ENCODE peak calls at places on chromosomes 7 and 10, in five cellular contexts. One of them, this sample, is unnamed. For H3K9me3, the result is how much of the 10 kb centered on the place peaks cover.

GRCh38 chr7:106448346-106448991 is 163.7 kb upstream of the NAMPT start:
- DNase-seq in hepatocyte: no peak
- DNase-seq in K562: peak
- DNase-seq in body of pancreas: no peak
- DNase-seq in colonic mucosa: no peak
- DNase-seq in this sample: no peak

GRCh38 chr7:28627869-28628268 is 215.6 kb downstream of the CREB5 start:
- DNase-seq in body of pancreas: no peak
- DNase-seq in K562: no peak
- DNase-seq in colonic mucosa: no peak
- DNase-seq in hepatocyte: no peak
- DNase-seq in this sample: no peak

GRCh38 chr7:140923358-140924006 is 1.2 kb downstream of the BRAF start:
- DNase-seq in body of pancreas: peak
- DNase-seq in hepatocyte: peak
- DNase-seq in colonic mucosa: peak
- DNase-seq in K562: peak
- DNase-seq in this sample: no peak

GRCh38 chr10:18984531-18984930 is 64.1 kb upstream of the MALRD1 start:
- DNase-seq in K562: no peak
- DNase-seq in body of pancreas: no peak
- DNase-seq in colonic mucosa: no peak
- DNase-seq in hepatocyte: peak
- DNase-seq in this sample: no peak

GRCh38 chr7:50834679-50835078 is 52.0 kb upstream of the GRB10 start:
- DNase-seq in colonic mucosa: no peak
- DNase-seq in hepatocyte: no peak
- DNase-seq in K562: no peak
- DNase-seq in body of pancreas: no peak
- DNase-seq in this sample: no peak

GRCh38 chr10:31595992-31596391 is 277.0 kb downstream of the ZEB1 start:
- DNase-seq in colonic mucosa: no peak
- DNase-seq in K562: no peak
- DNase-seq in hepatocyte: no peak
- DNase-seq in body of pancreas: no peak
- DNase-seq in this sample: no peak

GRCh38 chr7:55127622-55128081 is 108.8 kb downstream of the EGFR start:
- DNase-seq in hepatocyte: no peak
- DNase-seq in body of pancreas: no peak
- DNase-seq in K562: no peak
- DNase-seq in colonic mucosa: peak
- DNase-seq in this sample: no peak

GRCh38 chr10:124418726-124419501 is at the start of gene OAT:
- DNase-seq in body of pancreas: peak
- DNase-seq in colonic mucosa: peak
- DNase-seq in hepatocyte: peak
- DNase-seq in K562: peak
- DNase-seq in this sample: peak

GRCh38 chr7:8443871-8444756 is 10.7 kb downstream of the NXPH1 start:
- DNase-seq in body of pancreas: no peak
- DNase-seq in hepatocyte: peak
- DNase-seq in K562: no peak
- DNase-seq in colonic mucosa: no peak
- DNase-seq in this sample: no peak

GRCh38 chr7:96118449-96119001 is 203.4 kb downstream of the SLC25A13 start:
- DNase-seq in colonic mucosa: no peak
- DNase-seq in body of pancreas: no peak
- DNase-seq in K562: peak
- DNase-seq in hepatocyte: peak
- DNase-seq in this sample: no peak

GRCh38 chr7:155337946-155338631 is 40.4 kb downstream of the INSIG1 start:
- DNase-seq in K562: no peak
- DNase-seq in hepatocyte: no peak
- DNase-seq in body of pancreas: peak
- DNase-seq in colonic mucosa: no peak
- DNase-seq in this sample: no peak

GRCh38 chr10:77328272-77328816 is 309.3 kb downstream of the KCNMA1 start:
- DNase-seq in body of pancreas: peak
- DNase-seq in hepatocyte: peak
- DNase-seq in K562: peak
- DNase-seq in colonic mucosa: peak
- DNase-seq in this sample: peak

GRCh38 chr7:92904292-92905131 is 68.1 kb upstream of the CDK6 start:
- DNase-seq in body of pancreas: no peak
- DNase-seq in K562: peak
- DNase-seq in colonic mucosa: no peak
- DNase-seq in hepatocyte: peak
- DNase-seq in this sample: peak

DNA sequence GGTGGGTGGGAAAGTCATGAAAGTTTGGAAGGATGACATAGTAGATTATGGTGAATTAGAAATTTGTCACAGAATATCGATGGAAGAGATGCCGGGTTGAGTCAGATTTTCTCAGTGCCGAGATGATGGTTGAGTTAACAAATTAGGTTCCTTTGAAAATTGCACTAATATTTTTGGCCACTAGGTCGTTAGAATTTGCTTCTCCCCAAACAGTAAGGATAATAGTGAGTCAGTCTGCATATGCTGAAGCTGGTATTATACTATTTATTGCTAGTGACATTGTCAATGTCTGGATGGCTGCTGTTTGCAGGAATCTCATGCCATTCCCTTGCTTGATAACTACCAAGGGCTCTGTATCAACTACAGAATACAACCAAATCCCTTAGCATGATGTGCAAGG is 37.7 kb upstream of the MINDY3 start:
- DNase-seq in hepatocyte: no peak
- DNase-seq in body of pancreas: no peak
- DNase-seq in K562: no peak
- DNase-seq in colonic mucosa: no peak
- DNase-seq in this sample: no peak
- TF ChIP-seq CTCF in hepatocyte: peak
- TF ChIP-seq CTCF in body of pancreas: no peak
- TF ChIP-seq CTCF in K562: peak
- TF ChIP-seq CTCF in colonic mucosa: no peak
- TF ChIP-seq CTCF in this sample: peak

DNA sequence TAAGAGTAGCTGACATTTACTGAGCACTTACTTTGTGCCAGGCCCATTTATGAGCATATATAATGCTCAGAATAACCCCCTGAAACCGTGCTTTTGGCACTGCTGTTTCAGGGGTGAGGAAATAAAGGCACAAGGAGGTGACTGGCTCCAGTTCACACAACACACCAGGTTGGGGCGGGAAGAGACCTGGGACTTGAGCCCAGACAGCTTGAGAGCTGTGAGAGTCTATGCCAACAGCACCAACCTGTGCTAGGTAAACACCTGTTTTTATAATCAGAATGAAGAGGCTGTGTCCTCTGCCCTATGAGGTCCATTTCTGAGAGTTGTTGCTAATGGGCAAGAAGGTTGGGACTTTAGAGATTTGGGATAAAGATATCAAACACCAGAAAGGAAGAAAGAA is 8.8 kb upstream of the AZGP1 start:
- DNase-seq in colonic mucosa: no peak
- DNase-seq in K562: no peak
- DNase-seq in hepatocyte: no peak
- DNase-seq in body of pancreas: no peak
- DNase-seq in this sample: no peak
- H3K9me3 ChIP-seq in colonic mucosa: under half
- H3K9me3 ChIP-seq in K562: under half
- H3K9me3 ChIP-seq in hepatocyte: under half
- H3K9me3 ChIP-seq in body of pancreas: under half
- H3K9me3 ChIP-seq in this sample: under half

DNA sequence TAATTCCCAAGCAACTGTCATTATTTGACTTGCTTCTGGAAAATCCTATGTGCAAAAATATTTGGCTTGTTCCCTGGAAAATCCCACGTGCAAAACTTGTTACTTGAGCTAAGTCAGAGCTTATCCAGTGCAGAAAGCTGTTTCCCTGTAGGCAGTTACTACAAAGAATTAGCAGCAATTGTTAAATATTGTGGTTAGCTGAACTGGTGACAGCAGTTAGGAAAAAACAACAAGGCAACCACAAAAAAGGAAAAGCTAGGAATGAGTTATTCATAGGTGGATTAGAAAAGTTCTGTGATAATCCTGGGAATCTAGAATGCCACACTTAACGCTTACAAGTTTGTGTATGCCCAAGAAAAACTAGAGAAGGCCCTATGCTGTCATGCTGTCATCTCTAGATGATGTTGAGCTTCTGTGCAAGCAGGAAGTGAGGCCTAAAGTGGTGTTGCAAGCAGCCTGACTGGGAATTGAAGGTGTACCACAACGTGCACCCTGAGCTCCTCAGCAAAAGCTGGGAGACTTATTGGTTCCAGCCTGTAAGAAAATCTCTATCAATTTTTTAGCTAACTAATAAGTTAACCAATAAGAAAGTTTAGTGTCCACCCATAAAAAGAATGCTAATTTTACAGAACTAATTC is 738.6 kb upstream of the LRRTM3 start:
- DNase-seq in body of pancreas: no peak
- DNase-seq in hepatocyte: no peak
- DNase-seq in K562: no peak
- DNase-seq in colonic mucosa: no peak
- DNase-seq in this sample: no peak
- TF ChIP-seq CTCF in body of pancreas: no peak
- TF ChIP-seq CTCF in hepatocyte: no peak
- TF ChIP-seq CTCF in K562: no peak
- TF ChIP-seq CTCF in colonic mucosa: no peak
- TF ChIP-seq CTCF in this sample: no peak

GRCh38 chr7:45683556-45684148 is 109.5 kb downstream of the ADCY1 start:
- DNase-seq in colonic mucosa: no peak
- DNase-seq in hepatocyte: no peak
- DNase-seq in body of pancreas: no peak
- DNase-seq in K562: no peak
- DNase-seq in this sample: no peak
- H3K9me3 ChIP-seq in colonic mucosa: under half
- H3K9me3 ChIP-seq in hepatocyte: under half
- H3K9me3 ChIP-seq in body of pancreas: under half
- H3K9me3 ChIP-seq in K562: under half
- H3K9me3 ChIP-seq in this sample: under half

GRCh38 chr7:34160261-34160752 is 255.0 kb downstream of the BMPER start:
- DNase-seq in hepatocyte: no peak
- DNase-seq in K562: no peak
- DNase-seq in body of pancreas: no peak
- DNase-seq in colonic mucosa: no peak
- DNase-seq in this sample: no peak

GRCh38 chr7:34157137-34157536 is 251.8 kb downstream of the BMPER start:
- DNase-seq in K562: no peak
- DNase-seq in body of pancreas: no peak
- DNase-seq in hepatocyte: no peak
- DNase-seq in colonic mucosa: no peak
- DNase-seq in this sample: no peak

GRCh38 chr7:34158311-34158710 is 253.0 kb downstream of the BMPER start:
- DNase-seq in hepatocyte: no peak
- DNase-seq in colonic mucosa: no peak
- DNase-seq in K562: no peak
- DNase-seq in body of pancreas: peak
- DNase-seq in this sample: no peak

GRCh38 chr7:34156336-34156735 is 251.0 kb downstream of the BMPER start:
- DNase-seq in K562: no peak
- DNase-seq in body of pancreas: no peak
- DNase-seq in hepatocyte: no peak
- DNase-seq in colonic mucosa: no peak
- DNase-seq in this sample: no peak

DNA sequence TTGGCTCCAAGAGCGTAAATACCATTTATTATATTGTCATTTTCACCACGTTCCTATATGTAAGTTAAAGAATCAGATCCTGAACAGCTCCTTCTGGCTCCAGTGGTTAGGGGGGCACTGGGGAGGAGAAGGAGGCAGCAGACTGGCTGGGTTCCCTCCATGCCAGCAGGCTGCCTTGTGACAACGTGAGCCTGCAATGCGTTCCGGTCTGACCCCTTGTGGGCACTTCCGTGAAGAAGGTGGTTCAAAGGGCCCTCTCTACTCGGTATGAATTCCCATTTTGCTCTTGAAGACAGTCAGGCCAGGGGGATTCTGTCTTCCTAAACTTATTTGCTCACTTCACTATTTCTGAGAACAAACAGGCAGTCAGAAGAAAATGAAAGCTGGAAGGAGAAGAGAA is 253.4 kb downstream of the BMPER start:
- DNase-seq in colonic mucosa: no peak
- DNase-seq in body of pancreas: no peak
- DNase-seq in hepatocyte: no peak
- DNase-seq in K562: peak
- DNase-seq in this sample: no peak
- TF ChIP-seq CTCF in colonic mucosa: no peak
- TF ChIP-seq CTCF in body of pancreas: peak
- TF ChIP-seq CTCF in hepatocyte: no peak
- TF ChIP-seq CTCF in K562: no peak
- TF ChIP-seq CTCF in this sample: no peak

GRCh38 chr7:157990878-157991250 is 596.8 kb downstream of the PTPRN2 start:
- DNase-seq in hepatocyte: no peak
- DNase-seq in K562: no peak
- DNase-seq in colonic mucosa: no peak
- DNase-seq in body of pancreas: no peak
- DNase-seq in this sample: no peak

GRCh38 chr7:157990226-157990877 is 597.3 kb downstream of the PTPRN2 start:
- DNase-seq in hepatocyte: no peak
- DNase-seq in body of pancreas: no peak
- DNase-seq in K562: no peak
- DNase-seq in colonic mucosa: no peak
- DNase-seq in this sample: no peak

GRCh38 chr7:157991351-157991750 is 596.3 kb downstream of the PTPRN2 start:
- DNase-seq in body of pancreas: no peak
- DNase-seq in colonic mucosa: no peak
- DNase-seq in hepatocyte: no peak
- DNase-seq in K562: no peak
- DNase-seq in this sample: no peak

GRCh38 chr7:157992511-157993160 is 595.0 kb downstream of the PTPRN2 start:
- DNase-seq in body of pancreas: no peak
- DNase-seq in hepatocyte: no peak
- DNase-seq in K562: no peak
- DNase-seq in colonic mucosa: no peak
- DNase-seq in this sample: no peak

GRCh38 chr7:157991761-157992160 is 595.9 kb downstream of the PTPRN2 start:
- DNase-seq in hepatocyte: no peak
- DNase-seq in colonic mucosa: no peak
- DNase-seq in K562: no peak
- DNase-seq in body of pancreas: no peak
- DNase-seq in this sample: no peak
- H3K9me3 ChIP-seq in hepatocyte: under half
- H3K9me3 ChIP-seq in colonic mucosa: under half
- H3K9me3 ChIP-seq in K562: under half
- H3K9me3 ChIP-seq in body of pancreas: under half
- H3K9me3 ChIP-seq in this sample: under half